ENCODE peak calls at places on chromosomes 13 and 19, in nine cellular contexts. A, H, M, G, Y, P, F, B and Q are unnamed samples.
A peak's percentile ranks its signal among the peaks of the same experiment; 100 is the strongest.

GRCh38 chr13:21613791-21614190 is 9.8 kb upstream of the MICU2 start:
- DNase-seq in A (no peak), H (no peak), M (no peak), G (no peak), Y (no peak), P (no peak), F (no peak), B (no peak), Q (no peak)

GRCh38 chr13:24737042-24737441 is 26.9 kb upstream of the RNF17 start:
- DNase-seq in A (no peak), H (no peak), M (no peak), G (no peak), Y (no peak), P (no peak), F (no peak), B (no peak), Q (no peak)

GRCh38 chr13:21608961-21609360 is 5.0 kb upstream of the MICU2 start:
- DNase-seq in A (no peak), H (no peak), M (no peak), G (no peak), Y (no peak), P (no peak), F (no peak), B (no peak), Q (no peak)

GRCh38 chr13:90105276-90105675 is 1242.2 kb upstream of the MIR17HG start:
- DNase-seq in A (no peak), H (no peak), M (no peak), G (no peak), Y (no peak), P (no peak), F (no peak), B (no peak), Q (no peak)

GRCh38 chr19:17292301-17293074 is 10.7 kb downstream of the ABHD8 start:
- DNase-seq in A (peak; percentile 82), H (peak; percentile 76), M (peak; percentile 85), G (peak; percentile 63), Y (peak; percentile 71), P (peak; percentile 65), F (peak; percentile 94), B (peak; percentile 64), Q (peak; percentile 98)

GRCh38 chr13:40483601-40484000 is 182.8 kb downstream of the FOXO1 start:
- DNase-seq in A (no peak), H (no peak), M (no peak), G (peak; percentile 32), Y (no peak), P (no peak), F (no peak), B (no peak), Q (no peak)

GRCh38 chr19:27889156-27889555 is 1323.8 kb downstream of the UQCRFS1 start:
- DNase-seq in A (no peak), H (no peak), M (no peak), G (no peak), Y (no peak), P (no peak), F (no peak), B (no peak), Q (no peak)

GRCh38 chr19:49837009-49837310 is 14.0 kb upstream of the PTOV1 start:
- DNase-seq in A (no peak), H (no peak), M (no peak), G (no peak), Y (no peak), P (no peak), F (no peak), B (no peak), Q (no peak)

GRCh38 chr19:28934626-28935025 is 278.3 kb downstream of the UQCRFS1 start:
- DNase-seq in A (peak; percentile 40), H (no peak), M (no peak), G (no peak), Y (no peak), P (no peak), F (no peak), B (no peak), Q (no peak)

GRCh38 chr19:6678690-6679109 is 8.7 kb upstream of the TNFSF14 start:
- DNase-seq in A (no peak), H (no peak), M (no peak), G (no peak), Y (no peak), P (no peak), F (peak; percentile 10), B (no peak), Q (no peak)

GRCh38 chr19:10132848-10133350 is 13.2 kb upstream of the EIF3G start:
- DNase-seq in A (no peak), H (no peak), M (no peak), G (no peak), Y (no peak), P (no peak), F (no peak), B (no peak), Q (no peak)

GRCh38 chr13:51584731-51585191 is 499 bp downstream of the WDFY2 start:
- DNase-seq in A (peak; percentile 37), H (peak; percentile 56), M (peak; percentile 62), G (peak; percentile 63), Y (peak; percentile 63), P (peak; percentile 68), F (no peak), B (peak; percentile 88), Q (peak; percentile 33)

GRCh38 chr19:54633401-54633800 is 3.1 kb downstream of the LILRB1 start:
- DNase-seq in A (no peak), H (no peak), M (no peak), G (no peak), Y (no peak), P (no peak), F (no peak), B (no peak), Q (no peak)

GRCh38 chr19:54644056-54644455 is 13.8 kb downstream of the LILRB1 start:
- DNase-seq in A (no peak), H (peak; percentile 23), M (peak; percentile 32), G (peak; percentile 62), Y (peak; percentile 70), P (peak; percentile 31), F (no peak), B (no peak), Q (no peak)

DNA sequence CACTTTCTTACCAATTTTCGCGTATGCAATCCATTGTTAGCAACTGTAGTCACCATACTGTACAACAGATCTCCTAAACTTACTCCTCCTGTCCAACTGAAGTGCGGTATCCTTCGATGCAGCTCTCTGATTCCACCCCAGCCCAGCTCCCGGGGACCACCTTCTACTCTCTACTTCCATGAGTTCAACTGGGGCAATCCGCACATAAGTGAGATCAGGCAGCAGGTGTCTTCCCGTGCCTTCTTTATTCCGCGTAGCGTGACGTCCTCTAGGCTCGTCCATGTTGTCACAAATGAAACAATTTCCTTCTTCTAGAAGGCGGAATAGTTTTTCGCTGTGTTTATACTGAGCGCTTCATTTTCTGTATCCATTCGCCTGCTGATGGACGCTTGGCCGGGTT is 8.4 kb downstream of the LILRB1 start:
- DNase-seq in A (no peak), H (no peak), M (no peak), G (no peak), Y (no peak), P (no peak), F (no peak), B (no peak), Q (no peak)
- TF ChIP-seq POLR2A in A (no peak), H (no peak), M (no peak), G (no peak), Y (no peak), P (no peak), F (no peak), B (no peak), Q (no peak)

DNA sequence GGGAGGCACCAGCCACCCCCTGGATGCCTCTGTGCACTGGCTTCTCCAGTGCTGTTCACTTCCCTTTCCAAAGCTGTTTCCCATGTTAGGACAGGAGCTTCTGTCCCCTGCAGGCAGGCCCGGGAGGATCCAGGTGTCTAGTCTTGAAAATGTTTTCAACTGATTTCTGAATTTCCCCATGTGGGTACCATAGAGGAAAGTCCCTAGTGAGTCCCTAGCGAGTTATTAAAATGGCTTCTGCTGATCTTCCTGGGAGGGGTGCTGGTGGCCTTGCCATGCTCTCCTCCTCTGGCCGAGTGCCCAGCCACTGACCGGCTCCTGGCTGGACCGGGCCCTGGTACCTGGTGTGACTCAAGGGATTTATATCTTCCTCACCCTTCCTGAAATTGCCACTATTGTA is 5.2 kb upstream of the ANKRD10 start:
- DNase-seq in A (no peak), H (peak; percentile 33), M (no peak), G (peak; percentile 52), Y (no peak), P (no peak), F (no peak), B (no peak), Q (no peak)
- TF ChIP-seq POLR2A in A (no peak), H (no peak), M (no peak), G (no peak), Y (no peak), P (no peak), F (no peak), B (no peak), Q (no peak)

GRCh38 chr19:7979559-7979958 is 25.9 kb downstream of the ELAVL1 start:
- DNase-seq in A (no peak), H (no peak), M (no peak), G (no peak), Y (no peak), P (no peak), F (peak; percentile 48), B (no peak), Q (no peak)
- TF ChIP-seq POLR2A in A (no peak), H (no peak), M (no peak), G (no peak), Y (no peak), P (no peak), F (no peak), B (no peak), Q (no peak)

GRCh38 chr13:60148918-60149317 is 14.8 kb downstream of the DIAPH3 start:
- DNase-seq in A (no peak), H (no peak), M (no peak), G (no peak), Y (no peak), P (no peak), F (no peak), B (no peak), Q (no peak)
- TF ChIP-seq POLR2A in A (no peak), H (no peak), M (no peak), G (no peak), Y (no peak), P (no peak), F (no peak), B (no peak), Q (no peak)